ENCODE peak calls at places on chromosomes 5 and 9, in five cellular contexts. N, J, S, L and A are unnamed samples.

GRCh38 chr9:94796687-94797086 is 70.2 kb downstream of the AOPEP start:
- DNase-seq in J (no peak), S (no peak), N (no peak), L (no peak), A (no peak)

GRCh38 chr5:78665519-78665918 is 16.9 kb upstream of the LHFPL2 start:
- DNase-seq in N (no peak), J (no peak), L (no peak), S (no peak), A (no peak)

GRCh38 chr9:137077758-137078693 is 709 bp downstream of the UAP1L1 start:
- DNase-seq in L (no peak), J (no peak), N (no peak), S (peak), A (no peak)

GRCh38 chr5:94503677-94504076 is 114.7 kb downstream of the KIAA0825 start:
- DNase-seq in S (no peak), L (no peak), N (no peak), J (no peak), A (no peak)

GRCh38 chr9:134378901-134379338 is 52.7 kb downstream of the RXRA start:
- DNase-seq in J (no peak), L (no peak), N (no peak), S (no peak), A (no peak)

GRCh38 chr5:1552469-1553255 is 28.9 kb upstream of the LPCAT1 start:
- DNase-seq in S (no peak), N (peak), J (peak), L (no peak), A (no peak)

GRCh38 chr9:75892168-75892901 is 1.9 kb downstream of the PCSK5 start:
- DNase-seq in L (peak), N (peak), J (no peak), S (no peak), A (no peak)

GRCh38 chr9:124290743-124291554 is 33.2 kb downstream of the NEK6 start:
- DNase-seq in S (no peak), N (no peak), L (no peak), J (no peak), A (no peak)

GRCh38 chr5:157828031-157828948 is 30.7 kb downstream of the CLINT1 start:
- DNase-seq in J (no peak), S (no peak), N (no peak), L (no peak), A (no peak)

GRCh38 chr5:133688386-133688785 is 76.0 kb upstream of the FSTL4 start:
- DNase-seq in N (no peak), L (no peak), S (no peak), J (no peak), A (no peak)

GRCh38 chr5:161847447-161847846 is 473 bp upstream of the GABRA1 start:
- DNase-seq in J (no peak), S (no peak), N (peak), L (no peak), A (no peak)
- TF ChIP-seq POLR2AphosphoS5 in J (no peak), S (no peak), N (no peak), L (no peak), A (no peak)

GRCh38 chr9:70060148-70060882 is 16.7 kb downstream of the MAMDC2 start:
- DNase-seq in J (no peak), N (no peak), S (no peak), L (no peak), A (no peak)
- TF ChIP-seq POLR2AphosphoS5 in J (no peak), N (no peak), S (no peak), L (no peak), A (no peak)

DNA sequence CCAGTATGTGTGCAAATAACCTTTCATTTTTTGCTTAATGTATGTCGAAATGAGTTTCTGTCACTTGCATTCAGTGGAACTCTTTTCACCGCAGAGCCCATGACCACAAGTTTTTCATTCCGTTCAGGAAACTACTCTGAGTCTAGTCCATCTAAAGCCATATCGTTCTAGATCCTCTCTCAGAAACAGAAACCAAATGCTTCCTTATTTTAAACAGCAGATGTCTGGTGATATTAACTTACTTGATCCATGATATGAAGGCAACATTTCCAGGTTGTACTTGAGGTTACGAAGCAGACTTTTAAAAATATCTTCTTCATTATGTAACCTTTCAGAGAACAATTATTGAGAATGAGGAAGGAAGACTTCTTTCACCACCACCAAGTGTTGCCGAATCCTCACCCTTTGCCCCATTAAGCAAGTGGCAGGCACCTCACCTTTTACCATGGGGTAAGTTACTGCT is 72.4 kb upstream of the GNAQ start:
- DNase-seq in L (no peak), J (no peak), S (no peak), N (no peak), A (peak)
- TF ChIP-seq POLR2AphosphoS5 in L (no peak), J (no peak), S (no peak), N (no peak), A (no peak)

DNA sequence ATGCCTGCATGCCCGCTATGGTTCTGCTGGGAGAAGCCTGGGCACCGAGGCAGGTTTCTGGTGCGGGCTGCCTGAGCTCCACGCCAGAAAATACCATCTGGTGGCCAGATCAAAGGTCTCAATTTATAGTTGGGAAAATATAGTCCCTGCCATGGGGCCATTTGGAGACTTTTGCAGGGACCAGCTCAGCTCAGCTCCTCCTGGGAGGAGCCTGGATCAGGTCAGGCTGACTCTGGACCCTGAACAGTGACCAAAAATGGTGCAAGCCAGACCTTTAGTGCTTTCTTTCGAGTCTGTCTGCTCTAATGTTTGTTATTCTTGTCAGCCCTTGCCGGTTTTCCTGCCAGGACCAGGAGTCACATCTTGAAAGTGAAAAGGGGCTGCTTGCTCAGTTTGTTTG is 31.8 kb downstream of the HMCN2 start:
- DNase-seq in S (no peak), N (no peak), L (no peak), J (no peak), A (no peak)
- TF ChIP-seq POLR2AphosphoS5 in S (no peak), N (no peak), L (no peak), J (no peak), A (no peak)